ENCODE peak calls at places on chromosomes 2 and 18, in seven cellular contexts. Z is HAP-1; K is dermis microvascular lymphatic vessel endothelial cell; M is stimulated activated CD4-positive, alpha-beta T cell treated with anti-CD3 and anti-CD28 coated beads, Interleukin-1b, Interleukin-23, amount 100 ng/mL, for 24 hours; X is RKO; L is NCI-H774; E is amygdala. C is an unnamed sample.

GRCh38 chr2:120428748-120429147 is 82.8 kb downstream of the INHBB start:
- DNase-seq in Z (no peak), K (no peak), M (no peak), X (no peak), L (no peak), E (no peak), C (no peak)

GRCh38 chr2:204958371-204958770 is 413.1 kb downstream of the PARD3B start:
- DNase-seq in Z (no peak), K (no peak), M (no peak), X (no peak), L (no peak), E (no peak), C (no peak)

GRCh38 chr2:98093611-98094010 is 6.6 kb downstream of the VWA3B start:
- DNase-seq in Z (no peak), K (no peak), M (no peak), X (no peak), L (no peak), E (no peak), C (no peak)

GRCh38 chr2:65813772-65814171 is 381.4 kb upstream of the SPRED2 start:
- DNase-seq in Z (no peak), K (no peak), M (no peak), X (no peak), L (no peak), E (no peak), C (no peak)

GRCh38 chr2:236969075-236969474 is 116.6 kb upstream of the COPS8 start:
- DNase-seq in Z (no peak), K (no peak), M (no peak), X (no peak), L (no peak), E (no peak), C (no peak)

GRCh38 chr2:26184555-26185303 is 11.8 kb downstream of the GAREM2 start:
- DNase-seq in Z (peak; percentile 70), K (peak; percentile 83), M (peak; percentile 68), X (no peak), L (peak; percentile 73), E (peak; percentile 45), C (peak; percentile 69)

GRCh38 chr18:43663159-43663558 is 385.9 kb upstream of the SYT4 start:
- DNase-seq in Z (no peak), K (no peak), M (no peak), X (no peak), L (no peak), E (no peak), C (no peak)

GRCh38 chr2:129929321-129930290 is 49.9 kb upstream of the RAB6C start:
- DNase-seq in Z (no peak), K (no peak), M (no peak), X (no peak), L (no peak), E (peak; percentile 54), C (no peak)

GRCh38 chr2:189555243-189555642 is 25.3 kb downstream of the SLC40A1 start:
- DNase-seq in Z (no peak), K (no peak), M (no peak), X (no peak), L (no peak), E (no peak), C (no peak)

C was measured in neuronal stem cell.